ENCODE peak calls at places on chromosomes 2 and 18, in five cellular contexts. N is IMR-90, Y is fibroblast of pulmonary artery, D is astrocyte of the spinal cord, X is PC-3. V is an unnamed sample.

GRCh38 chr2:224147174-224147573 is 108.1 kb upstream of the SERPINE2 start:
- DNase-seq in N (peak), Y (no peak), D (peak), X (peak), V (no peak)

GRCh38 chr2:181962142-181962541 is 23.5 kb upstream of the PPP1R1C start:
- DNase-seq in N (no peak), Y (no peak), D (no peak), X (no peak), V (no peak)

GRCh38 chr2:221780281-221780688 is 208.2 kb upstream of the EPHA4 start:
- DNase-seq in N (peak), Y (peak), D (peak), X (peak), V (peak)

GRCh38 chr2:15177103-15177502 is 384.0 kb downstream of the NBAS start:
- DNase-seq in N (peak), Y (peak), D (peak), X (peak), V (no peak)

GRCh38 chr2:162074579-162074922 is 536 bp upstream of the DPP4 start:
- DNase-seq in N (no peak), Y (no peak), D (no peak), X (no peak), V (no peak)

GRCh38 chr2:146992466-146992865 is 852.4 kb upstream of the ACVR2A start:
- DNase-seq in N (no peak), Y (no peak), D (no peak), X (peak), V (no peak)

GRCh38 chr18:6561029-6561861 is 146.5 kb upstream of the L3MBTL4 start:
- DNase-seq in N (peak), Y (peak), D (no peak), X (peak), V (peak)

GRCh38 chr2:97011977-97012569 is 25.7 kb upstream of the FAM178B start:
- DNase-seq in N (peak), Y (peak), D (peak), X (peak), V (peak)

GRCh38 chr2:29336741-29337340 is 221.6 kb downstream of the CLIP4 start:
- DNase-seq in N (no peak), Y (no peak), D (no peak), X (no peak), V (no peak)

GRCh38 chr18:60163622-60164021 is 209.0 kb downstream of the MC4R start:
- DNase-seq in N (no peak), Y (no peak), D (no peak), X (no peak), V (no peak)

GRCh38 chr2:217935245-217935879 is 67.4 kb downstream of the TNS1 start:
- DNase-seq in N (peak), Y (peak), D (peak), X (no peak), V (peak)

GRCh38 chr2:217937446-217937845 is 65.3 kb downstream of the TNS1 start:
- DNase-seq in N (no peak), Y (no peak), D (no peak), X (no peak), V (no peak)

GRCh38 chr2:217938038-217938437 is 64.8 kb downstream of the TNS1 start:
- DNase-seq in N (no peak), Y (no peak), D (no peak), X (no peak), V (no peak)

GRCh38 chr2:217935901-217936684 is 66.7 kb downstream of the TNS1 start:
- DNase-seq in N (peak), Y (peak), D (no peak), X (no peak), V (peak)

DNA sequence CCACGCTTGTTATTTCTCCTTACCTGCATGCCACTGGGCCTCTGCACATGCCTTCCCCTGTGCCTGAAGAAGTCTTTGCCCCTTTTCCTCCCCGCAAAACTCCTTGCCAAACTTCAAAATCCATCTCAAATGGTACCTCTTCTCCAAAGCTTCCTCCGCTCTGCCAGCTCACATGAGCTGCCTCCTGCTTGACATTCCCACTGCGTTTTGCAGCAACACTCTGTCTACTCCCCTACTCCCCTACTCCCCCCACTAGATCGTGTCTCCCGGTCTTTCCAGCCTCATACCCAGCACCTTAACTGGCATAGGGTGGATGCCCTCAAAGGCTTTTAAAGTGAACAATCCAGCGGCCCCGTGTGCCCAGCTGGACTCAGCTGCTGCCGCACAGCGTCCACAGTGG is 65.8 kb downstream of the TNS1 start:
- DNase-seq in N (no peak), Y (no peak), D (no peak), X (no peak), V (no peak)
- H3K4me3 ChIP-seq in N (no peak), Y (no peak), D (no peak), X (no peak), V (no peak)

GRCh38 chr2:210225461-210225798 is 183 bp upstream of the ACADL start:
- DNase-seq in N (no peak), Y (peak), D (peak), X (no peak), V (peak)

GRCh38 chr2:210224660-210225460 is at the start of gene ACADL:
- DNase-seq in N (no peak), Y (peak), D (peak), X (peak), V (peak)

GRCh38 chr2:210228586-210228985 is 3.3 kb upstream of the ACADL start:
- DNase-seq in N (no peak), Y (no peak), D (no peak), X (no peak), V (no peak)

GRCh38 chr2:210227689-210228088 is 2.4 kb upstream of the ACADL start:
- DNase-seq in N (no peak), Y (no peak), D (no peak), X (no peak), V (no peak)

GRCh38 chr2:210226186-210226585 is 939 bp upstream of the ACADL start:
- DNase-seq in N (no peak), Y (no peak), D (no peak), X (no peak), V (no peak)
- TF ChIP-seq CTCF in N (no peak), Y (no peak), D (no peak), X (no peak), V (no peak)

GRCh38 chr2:73268368-73268830 is 15.9 kb downstream of the FBXO41 start:
- DNase-seq in N (no peak), Y (no peak), D (no peak), X (no peak), V (no peak)
- H3K4me3 ChIP-seq in N (no peak), Y (no peak), D (no peak), X (peak), V (no peak)

DNA sequence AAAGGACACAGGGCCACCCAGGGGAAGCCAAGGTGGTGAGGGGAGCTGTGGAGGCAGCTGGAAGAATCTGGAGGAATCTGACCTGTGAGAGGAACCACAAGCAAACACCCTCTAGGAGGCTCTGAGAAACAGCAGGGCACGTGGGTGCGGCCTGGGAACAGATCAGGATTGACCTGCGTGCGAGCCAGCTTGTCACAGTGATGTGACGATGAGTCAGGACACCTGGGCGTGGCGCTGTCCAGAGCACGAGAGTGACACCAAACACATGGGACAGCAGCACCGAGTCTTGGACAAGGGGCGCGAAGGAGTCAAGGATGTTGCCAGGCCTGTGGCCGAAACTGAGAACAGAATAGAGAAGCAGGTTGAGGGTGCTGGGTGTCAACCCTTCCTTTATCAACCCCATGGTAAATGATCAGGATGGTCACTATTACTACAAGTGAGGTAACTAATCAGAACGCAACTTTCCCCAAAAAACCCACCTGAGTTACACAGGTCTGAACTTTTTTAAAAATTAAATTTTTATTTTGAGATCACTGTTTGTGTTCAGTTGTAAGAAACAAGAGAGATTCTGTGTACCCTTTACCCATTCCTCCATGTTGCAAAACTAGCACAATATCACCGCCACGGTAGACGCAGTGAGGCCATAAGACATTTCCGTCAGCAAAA is 637 bp upstream of the SFT2D3 start:
- DNase-seq in N (no peak), Y (no peak), D (no peak), X (peak), V (no peak)
- TF ChIP-seq CTCF in N (no peak), Y (no peak), D (no peak), X (peak), V (no peak)

DNA sequence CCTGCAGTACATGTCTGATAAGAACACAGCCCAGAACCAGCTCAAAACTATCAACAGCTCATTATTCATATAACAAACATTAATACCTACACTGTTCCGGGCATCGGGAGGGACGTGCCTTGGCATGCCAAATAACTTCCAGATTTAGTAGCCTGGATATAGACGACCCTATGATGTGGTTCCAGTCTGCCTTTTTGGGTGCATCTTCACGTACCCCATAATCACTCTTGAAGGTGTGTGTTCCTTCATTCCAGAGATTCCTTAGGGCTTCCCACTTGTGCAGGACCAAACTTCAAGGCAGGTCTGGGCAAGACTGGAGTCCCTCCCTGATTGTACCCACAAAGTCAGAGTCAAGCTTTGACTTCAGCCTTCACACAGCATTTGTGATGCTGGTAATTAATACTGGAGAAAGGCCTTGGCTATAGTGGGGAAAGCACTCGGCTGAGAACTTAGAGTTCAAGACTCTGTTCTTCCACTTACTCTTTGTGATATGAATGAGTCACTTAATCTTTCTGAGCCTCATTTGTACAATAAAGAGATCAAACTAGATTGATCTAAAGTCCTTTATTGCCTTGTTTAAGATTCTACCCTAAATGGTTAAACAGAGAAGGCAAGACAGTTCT is 27.7 kb upstream of the SPATS2L start:
- DNase-seq in N (no peak), Y (no peak), D (no peak), X (no peak), V (no peak)
- H3K4me3 ChIP-seq in N (no peak), Y (no peak), D (no peak), X (no peak), V (no peak)

GRCh38 chr2:43400508-43400907 is 174.1 kb upstream of the ZFP36L2 start:
- DNase-seq in N (peak), Y (no peak), D (no peak), X (no peak), V (peak)
- TF ChIP-seq CTCF in N (no peak), Y (peak), D (no peak), X (no peak), V (peak)

DNA sequence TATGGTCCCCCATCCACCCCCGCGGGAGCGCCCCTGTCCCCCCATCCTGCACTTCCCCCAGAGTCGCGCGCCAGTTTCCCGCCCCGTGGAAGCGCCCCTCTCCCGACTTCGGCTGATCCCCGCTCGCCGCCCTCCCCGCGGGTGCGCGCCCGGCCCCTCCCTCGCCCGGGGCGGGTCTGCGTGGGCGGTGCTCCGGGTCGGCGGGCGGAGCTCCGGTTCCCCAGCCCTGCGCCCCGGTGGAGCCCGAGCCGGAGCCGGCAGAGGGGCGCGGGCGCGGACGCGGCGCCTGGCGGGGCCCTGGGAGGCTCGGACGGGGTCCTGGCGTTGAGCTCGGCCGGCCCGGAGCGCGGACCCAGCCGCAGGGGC is at the start of gene SNTG2:
- DNase-seq in N (no peak), Y (no peak), D (no peak), X (no peak), V (no peak)
- H3K4me3 ChIP-seq in N (peak), Y (peak), D (peak), X (no peak), V (peak)

DNA sequence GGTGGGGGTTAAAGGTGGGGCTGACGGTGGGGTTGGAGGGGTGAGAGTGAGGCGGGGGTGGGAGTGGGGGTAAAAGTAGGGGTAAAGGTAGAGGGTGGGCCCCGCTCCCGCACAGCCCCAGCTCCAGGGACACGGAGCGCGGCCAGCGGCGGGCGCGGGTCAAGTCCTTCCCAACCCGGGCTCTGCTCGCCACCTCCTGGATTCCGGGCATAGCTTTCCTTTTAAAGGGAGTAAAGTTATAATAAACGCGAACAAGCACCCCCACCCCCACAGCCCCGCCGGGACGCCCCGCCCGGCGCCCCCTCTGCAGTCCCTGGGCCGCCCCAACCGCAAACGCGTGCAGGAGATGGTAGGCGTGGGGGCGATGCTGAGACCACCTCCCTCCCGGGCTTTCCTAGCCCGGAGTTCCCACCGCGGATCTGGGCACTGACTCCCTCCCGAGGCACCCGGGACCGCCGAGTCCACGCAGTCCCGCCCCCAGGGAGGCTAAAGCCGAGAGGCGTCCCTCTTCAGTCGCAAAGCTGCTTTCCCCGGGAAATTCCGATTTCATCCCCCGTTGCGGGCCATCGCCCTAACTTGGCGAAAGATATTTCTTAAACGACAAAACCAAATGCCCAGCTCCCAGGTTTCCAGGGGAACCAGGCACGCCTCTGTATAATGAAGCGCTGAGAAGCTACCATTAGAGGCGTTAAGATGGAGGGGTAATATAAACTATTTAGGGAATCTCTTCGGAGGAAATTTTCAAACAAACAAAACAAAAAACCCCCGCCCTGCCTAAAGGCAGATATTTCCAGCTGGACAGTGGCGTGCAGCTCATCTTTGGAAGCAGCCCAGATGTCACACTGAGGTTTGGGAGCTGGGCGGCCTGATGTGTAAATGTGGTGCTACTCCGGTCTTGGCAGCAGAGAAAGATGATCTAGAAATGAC is at the start of gene LIMS2:
- DNase-seq in N (peak), Y (peak), D (no peak), X (peak), V (peak)
- TF ChIP-seq CTCF in N (peak), Y (no peak), D (no peak), X (no peak), V (peak)

V was measured in fibroblast of the aortic adventitia.